ENCODE peak calls at places on chromosomes 11 and 22, in ten cellular contexts. C, R, W, S, V, F, Z, E, Y and T are unnamed samples.

GRCh38 chr11:21295508-21295907 is 626.1 kb downstream of the NELL1 start:
- DNase-seq in R (no peak), E (no peak), Z (no peak), S (no peak), C (no peak), V (no peak), Y (no peak), F (no peak), W (no peak), T (no peak)

GRCh38 chr11:65305501-65306268 is 9.0 kb upstream of the CDC42EP2 start:
- DNase-seq in Z (peak), F (no peak), S (no peak), W (no peak), V (no peak), R (no peak), C (no peak), Y (no peak), E (no peak), T (no peak)

GRCh38 chr11:11857769-11858168 is 16.0 kb downstream of the USP47 start:
- DNase-seq in Y (peak), S (no peak), W (no peak), F (no peak), V (no peak), C (no peak), Z (no peak), E (no peak), R (no peak), T (no peak)

GRCh38 chr11:119323532-119324033 is 6.7 kb upstream of the MCAM start:
- DNase-seq in E (peak), Y (peak), V (peak), S (peak), Z (peak), W (peak), C (peak), F (no peak), R (peak), T (peak)

GRCh38 chr11:13674799-13675509 is 6.5 kb downstream of the FAR1 start:
- DNase-seq in C (no peak), E (no peak), W (no peak), F (no peak), R (no peak), Z (no peak), S (no peak), Y (no peak), V (no peak), T (peak)

GRCh38 chr11:29125621-29126020 is 891.2 kb downstream of the KCNA4 start:
- DNase-seq in C (no peak), R (no peak), Y (no peak), E (no peak), W (no peak), F (no peak), Z (no peak), S (no peak), V (no peak), T (peak)

GRCh38 chr11:98455500-98456186 is 565.1 kb upstream of the CNTN5 start:
- DNase-seq in W (no peak), V (no peak), Z (no peak), C (no peak), F (no peak), E (no peak), R (no peak), S (no peak), Y (no peak), T (no peak)

GRCh38 chr11:114215871-114216803 is 80.1 kb upstream of the NNMT start:
- DNase-seq in Z (no peak), Y (no peak), E (no peak), F (no peak), V (no peak), R (no peak), S (no peak), C (no peak), W (peak), T (no peak)

GRCh38 chr11:12092714-12093113 is 17.7 kb upstream of the MICAL2 start:
- DNase-seq in S (peak), W (no peak), F (no peak), Z (no peak), C (no peak), R (no peak), Y (no peak), V (no peak), E (no peak), T (no peak)

GRCh38 chr11:33564856-33565453 is 135.7 kb downstream of the C11orf91 start:
- DNase-seq in Z (no peak), C (no peak), F (no peak), Y (no peak), V (no peak), E (no peak), W (no peak), S (no peak), R (no peak), T (no peak)

GRCh38 chr11:47399860-47400812 is 8.3 kb upstream of the SLC39A13 start:
- DNase-seq in F (no peak), V (peak), Z (no peak), W (peak), R (no peak), E (no peak), C (no peak), S (no peak), Y (no peak), T (no peak)

GRCh38 chr11:132992838-132993680 is 539.2 kb downstream of the OPCML start:
- DNase-seq in Z (peak), F (no peak), Y (no peak), S (no peak), V (no peak), W (no peak), R (no peak), E (peak), C (no peak), T (peak)

GRCh38 chr11:66891849-66892660 is 35.2 kb downstream of the LRFN4 start:
- DNase-seq in W (no peak), E (peak), R (peak), S (peak), V (peak), Y (peak), Z (peak), C (no peak), F (no peak), T (peak)

GRCh38 chr11:50333861-50334260 is 301.2 kb downstream of the OR4C45 start:
- DNase-seq in V (no peak), S (no peak), Y (no peak), W (no peak), Z (no peak), F (no peak), E (no peak), C (no peak), R (no peak), T (no peak)

GRCh38 chr22:32985899-32986772 is 72.0 kb downstream of the SYN3 start:
- DNase-seq in F (no peak), W (peak), Y (peak), C (no peak), R (peak), Z (peak), E (peak), S (peak), V (peak), T (peak)

GRCh38 chr22:46027219-46028068 is 50.5 kb upstream of the WNT7B start:
- DNase-seq in S (peak), W (peak), Z (no peak), R (no peak), C (peak), F (peak), V (no peak), E (no peak), Y (no peak), T (no peak)

GRCh38 chr22:38220163-38220562 is 18.4 kb downstream of the MAFF start:
- DNase-seq in R (no peak), C (no peak), V (no peak), Y (no peak), Z (no peak), S (no peak), E (no peak), F (no peak), W (no peak), T (no peak)

GRCh38 chr22:36056980-36057379 is 28.4 kb upstream of the RBFOX2 start:
- DNase-seq in R (peak), F (no peak), S (no peak), W (no peak), Y (no peak), E (no peak), Z (no peak), C (no peak), V (no peak), T (peak)

GRCh38 chr11:110747531-110747930 is 35.3 kb upstream of the ARHGAP20 start:
- DNase-seq in S (no peak), E (no peak), V (no peak), Z (no peak), Y (no peak), W (no peak), F (no peak), C (no peak), R (no peak), T (no peak)

GRCh38 chr11:11022126-11022730 is 164.4 kb upstream of the ZBED5 start:
- DNase-seq in R (no peak), E (peak), S (no peak), W (peak), F (no peak), V (peak), C (no peak), Y (peak), Z (peak), T (peak)

GRCh38 chr11:35192347-35192746 is 53.4 kb downstream of the CD44 start:
- DNase-seq in Z (no peak), W (peak), R (no peak), F (no peak), S (peak), Y (no peak), V (no peak), C (no peak), E (no peak), T (peak)

GRCh38 chr11:102186836-102187235 is 76.6 kb downstream of the YAP1 start:
- DNase-seq in V (no peak), F (no peak), Y (no peak), C (no peak), E (no peak), W (peak), S (no peak), Z (peak), R (no peak), T (peak)

GRCh38 chr11:71933141-71933933 is 4.5 kb downstream of the RNF121 start:
- DNase-seq in S (no peak), F (no peak), W (no peak), Y (no peak), Z (no peak), C (no peak), V (no peak), R (no peak), E (no peak), T (no peak)

GRCh38 chr11:71936825-71937224 is 8.0 kb downstream of the RNF121 start:
- DNase-seq in V (no peak), S (no peak), E (no peak), W (no peak), R (no peak), C (no peak), F (no peak), Y (peak), Z (peak), T (peak)

GRCh38 chr11:71935338-71935925 is 6.6 kb downstream of the RNF121 start:
- DNase-seq in V (no peak), Z (no peak), F (no peak), Y (no peak), W (no peak), R (no peak), E (no peak), C (no peak), S (no peak), T (no peak)

GRCh38 chr11:71931245-71931602 is 2.4 kb downstream of the RNF121 start:
- DNase-seq in Z (peak), F (no peak), E (no peak), C (no peak), R (no peak), V (no peak), W (no peak), S (no peak), Y (no peak), T (no peak)

DNA sequence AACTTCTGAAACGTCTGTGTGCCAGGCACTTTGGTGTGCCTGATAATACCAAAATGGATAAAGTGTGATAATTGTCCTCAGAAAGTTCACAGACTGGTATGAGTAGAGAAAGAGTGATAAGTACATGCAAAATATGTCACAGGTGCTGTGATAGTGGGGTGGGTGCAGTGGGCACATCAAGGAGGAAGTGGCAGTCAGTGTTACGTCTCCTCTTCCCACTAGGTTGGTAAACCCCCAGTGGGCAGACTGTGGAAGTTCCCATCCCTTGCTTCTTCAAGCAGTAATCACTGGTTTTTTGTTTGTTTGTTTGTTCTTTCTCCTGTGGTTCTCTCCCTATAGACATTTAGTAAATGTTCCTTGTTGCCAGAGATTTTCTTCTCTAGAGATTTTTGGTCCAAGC is 5.4 kb downstream of the RNF121 start:
- DNase-seq in V (no peak), S (no peak), W (no peak), E (no peak), Y (no peak), Z (no peak), R (no peak), F (no peak), C (no peak), T (no peak)
- TF ChIP-seq CTCF in V (no peak), S (no peak), W (no peak), E (no peak), Y (no peak), Z (no peak), R (no peak), F (peak), C (no peak), T (no peak)

GRCh38 chr11:7547687-7548086 is 33.9 kb downstream of the PPFIBP2 start:
- DNase-seq in C (no peak), Z (no peak), S (no peak), Y (no peak), R (no peak), V (no peak), E (no peak), F (no peak), W (no peak), T (no peak)

GRCh38 chr11:7547091-7547490 is 33.3 kb downstream of the PPFIBP2 start:
- DNase-seq in Y (no peak), Z (no peak), C (no peak), W (no peak), F (no peak), S (no peak), V (no peak), R (no peak), E (no peak), T (no peak)

GRCh38 chr11:7546324-7546791 is 32.6 kb downstream of the PPFIBP2 start:
- DNase-seq in W (no peak), F (no peak), E (no peak), V (no peak), Z (no peak), R (peak), S (no peak), C (peak), Y (no peak), T (peak)

GRCh38 chr11:7544021-7544420 is 30.2 kb downstream of the PPFIBP2 start:
- DNase-seq in Y (no peak), S (no peak), Z (no peak), E (no peak), R (no peak), V (no peak), F (no peak), W (no peak), C (peak), T (no peak)

GRCh38 chr11:7545611-7546010 is 31.8 kb downstream of the PPFIBP2 start:
- DNase-seq in Z (no peak), Y (no peak), W (no peak), C (peak), E (no peak), S (no peak), V (no peak), F (no peak), R (no peak), T (no peak)
- TF ChIP-seq CTCF in Z (no peak), Y (no peak), W (no peak), C (no peak), E (no peak), S (no peak), V (no peak), F (no peak), R (no peak), T (no peak)

GRCh38 chr11:126113515-126113957 is 50.9 kb upstream of the CDON start:
- DNase-seq in S (peak), R (peak), Y (peak), W (peak), C (peak), E (peak), V (no peak), Z (peak), F (no peak), T (peak)
- TF ChIP-seq CTCF in S (peak), R (no peak), Y (no peak), W (no peak), C (no peak), E (peak), V (no peak), Z (no peak), F (peak), T (peak)

GRCh38 chr11:31966846-31967245 is 124.0 kb upstream of the RCN1 start:
- DNase-seq in S (no peak), V (no peak), Z (no peak), R (no peak), E (no peak), F (no peak), W (no peak), Y (no peak), C (no peak), T (no peak)
- TF ChIP-seq CTCF in S (no peak), V (no peak), Z (no peak), R (no peak), E (no peak), F (no peak), W (no peak), Y (no peak), C (no peak), T (no peak)

DNA sequence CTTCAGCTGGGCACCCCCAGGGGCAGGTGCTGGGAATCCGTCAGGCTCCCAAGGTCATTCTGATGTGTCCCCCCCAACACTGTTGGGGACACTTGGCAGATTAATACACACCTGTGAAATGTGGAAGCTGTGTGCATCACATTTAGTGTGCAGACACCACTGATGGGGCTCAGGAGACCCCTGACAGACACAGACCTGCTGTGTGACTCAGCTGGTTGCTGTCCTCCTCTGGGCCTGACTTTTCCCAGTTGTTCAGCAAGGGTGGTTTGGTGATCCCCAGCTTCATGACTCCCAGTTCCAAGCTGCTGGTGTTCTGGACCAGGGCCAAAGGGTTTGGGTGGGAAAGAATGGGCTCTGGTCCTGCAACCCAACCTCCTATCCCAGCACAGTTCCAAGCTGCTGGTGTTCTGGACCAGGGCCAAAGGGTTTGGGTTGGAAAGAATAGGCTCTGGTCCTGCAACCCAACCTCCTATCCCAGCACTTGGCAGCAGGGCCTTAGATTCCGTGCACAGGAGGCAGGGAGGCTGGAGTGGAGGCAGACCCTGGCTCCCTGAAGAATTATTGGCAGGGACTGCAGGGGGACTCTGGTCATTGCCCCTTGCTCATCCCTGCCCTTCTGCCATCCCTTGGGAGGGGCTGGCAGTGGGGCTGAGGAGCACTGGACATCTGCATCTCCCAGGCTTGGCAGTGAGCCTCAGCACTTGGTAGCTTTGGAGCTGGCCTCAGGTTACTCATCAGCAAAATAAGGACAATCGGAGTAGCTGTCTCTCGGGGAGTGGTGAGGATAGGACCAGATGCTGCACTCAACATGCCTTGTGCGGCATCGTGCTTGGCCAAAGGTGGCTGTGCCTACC is 8.4 kb upstream of the OMP start:
- DNase-seq in W (no peak), R (no peak), V (no peak), Y (no peak), F (peak), S (peak), C (no peak), E (no peak), Z (no peak), T (no peak)
- TF ChIP-seq CTCF in W (no peak), R (no peak), V (no peak), Y (no peak), F (no peak), S (no peak), C (no peak), E (no peak), Z (no peak), T (no peak)

GRCh38 chr11:82864268-82864667 is 36.0 kb downstream of the PRCP start:
- DNase-seq in V (peak), S (peak), F (no peak), Y (peak), W (peak), R (peak), Z (peak), C (no peak), E (peak), T (peak)
- TF ChIP-seq CTCF in V (peak), S (peak), F (peak), Y (peak), W (peak), R (peak), Z (peak), C (peak), E (peak), T (peak)

GRCh38 chr11:60944504-60945294 is 7.3 kb downstream of the SLC15A3 start:
- DNase-seq in E (no peak), Y (peak), V (no peak), W (no peak), F (no peak), R (no peak), C (no peak), S (no peak), Z (no peak), T (no peak)
- TF ChIP-seq CTCF in E (no peak), Y (no peak), V (peak), W (peak), F (peak), R (peak), C (no peak), S (no peak), Z (peak), T (peak)

DNA sequence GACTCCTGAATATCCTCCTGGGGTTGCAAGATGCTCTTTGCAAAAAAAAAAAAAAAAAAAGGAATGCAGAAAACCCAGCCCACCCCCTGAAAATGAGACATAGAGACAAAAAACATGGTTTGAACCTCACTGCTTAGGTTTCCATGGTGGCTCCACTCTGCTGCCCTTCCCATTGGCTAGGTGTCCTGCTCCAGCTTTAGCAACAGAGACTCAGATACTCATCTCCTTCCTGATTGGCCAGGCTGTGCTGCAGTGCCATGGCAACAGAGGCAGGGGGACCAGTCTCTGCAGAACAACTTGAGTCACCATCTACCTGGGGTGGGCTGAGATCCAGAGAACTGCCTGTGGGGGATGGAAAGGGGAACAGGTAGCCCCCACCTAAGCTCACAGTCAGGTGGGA is 17.4 kb upstream of the YWHAH start:
- DNase-seq in C (no peak), V (no peak), Z (no peak), W (no peak), F (no peak), S (no peak), Y (no peak), R (peak), E (no peak), T (no peak)
- TF ChIP-seq CTCF in C (no peak), V (no peak), Z (no peak), W (no peak), F (no peak), S (no peak), Y (no peak), R (no peak), E (no peak), T (no peak)

GRCh38 chr11:122645847-122646246 is 9.7 kb upstream of the UBASH3B start:
- DNase-seq in W (no peak), V (no peak), R (no peak), Y (no peak), C (no peak), F (no peak), Z (no peak), S (no peak), E (no peak), T (peak)
- TF ChIP-seq CTCF in W (no peak), V (no peak), R (no peak), Y (no peak), C (no peak), F (no peak), Z (no peak), S (no peak), E (no peak), T (no peak)